ENCODE peak calls at places on chromosome 21, in seven cellular contexts. P is CD4-positive, alpha-beta memory T cell; W is heart left ventricle; Z is transverse colon; M is body of pancreas; R is ovary; J is CD4-positive, CD25-positive, alpha-beta regulatory T cell. Y is an unnamed sample.

GRCh38 chr21:38319781-38320180 is 63.0 kb downstream of the KCNJ15 start:
- DNase-seq in Z (no peak), M (no peak), W (no peak), R (no peak), P (no peak), J (no peak), Y (no peak)

GRCh38 chr21:14594967-14595366 is 48.9 kb upstream of the SAMSN1 start:
- DNase-seq in R (no peak), M (no peak), J (no peak), Z (no peak), P (no peak), W (no peak), Y (no peak)

GRCh38 chr21:34148826-34149558 is 75.6 kb downstream of the MRPS6 start:
- DNase-seq in M (no peak), R (no peak), W (no peak), J (no peak), Z (no peak), P (no peak), Y (no peak)

GRCh38 chr21:38766987-38767722 is 38.6 kb upstream of the ETS2 start:
- DNase-seq in R (no peak), J (peak; percentile 6), P (peak; percentile 78), W (no peak), M (peak; percentile 32), Z (peak; percentile 42), Y (no peak)

GRCh38 chr21:28521932-28522826 is 470.5 kb downstream of the LTN1 start:
- DNase-seq in P (no peak), W (no peak), Z (no peak), M (no peak), J (no peak), R (no peak), Y (peak; percentile 27)

GRCh38 chr21:18545908-18546307 is 142.3 kb upstream of the TMPRSS15 start:
- DNase-seq in W (no peak), P (no peak), Z (no peak), R (no peak), J (no peak), M (no peak), Y (no peak)

GRCh38 chr21:39444406-39445145 is 1.0 kb downstream of the LCA5L start:
- DNase-seq in M (no peak), W (no peak), R (no peak), P (no peak), J (no peak), Z (no peak), Y (no peak)

GRCh38 chr21:31482460-31482859 is 138.4 kb upstream of the TIAM1 start:
- DNase-seq in P (no peak), J (no peak), W (no peak), Z (no peak), R (no peak), M (no peak), Y (no peak)

GRCh38 chr21:45993210-45994085 is 11.9 kb downstream of the COL6A1 start:
- DNase-seq in M (peak; percentile 8), J (peak; percentile 0), P (no peak), W (peak; percentile 42), R (peak; percentile 31), Z (peak; percentile 10), Y (peak; percentile 77)

GRCh38 chr21:28632718-28633408 is 359.8 kb downstream of the LTN1 start:
- DNase-seq in R (no peak), W (no peak), J (no peak), Z (no peak), P (no peak), M (no peak), Y (no peak)

GRCh38 chr21:45854702-45855247 is 126.8 kb upstream of the COL6A1 start:
- DNase-seq in W (no peak), M (no peak), R (no peak), Z (no peak), J (no peak), P (no peak), Y (no peak)

GRCh38 chr21:17351766-17352165 is 161.1 kb upstream of the CXADR start:
- DNase-seq in Z (no peak), W (no peak), P (no peak), M (no peak), R (no peak), J (no peak), Y (no peak)

GRCh38 chr21:26072891-26073615 is 97.5 kb downstream of the APP start:
- DNase-seq in P (no peak), M (no peak), W (no peak), R (no peak), Z (no peak), J (no peak), Y (no peak)

GRCh38 chr21:20486303-20486702 is 511.9 kb upstream of the NCAM2 start:
- DNase-seq in R (no peak), M (no peak), W (no peak), P (no peak), J (no peak), Z (no peak), Y (no peak)
- H3K27ac ChIP-seq in R (no peak overlapping the region), M (no peak overlapping the region), W (no peak overlapping the region), P (no peak overlapping the region), J (no peak overlapping the region), Z (no peak overlapping the region), Y (no peak overlapping the region)

GRCh38 chr21:42781981-42782722 is 97.2 kb downstream of the WDR4 start:
- DNase-seq in R (peak; percentile 73), W (no peak), P (no peak), M (no peak), Z (no peak), J (no peak), Y (no peak)

GRCh38 chr21:42779431-42779861 is 99.9 kb downstream of the WDR4 start:
- DNase-seq in R (no peak), P (no peak), M (no peak), Z (no peak), W (no peak), J (no peak), Y (no peak)

GRCh38 chr21:42782723-42783247 is 96.6 kb downstream of the WDR4 start:
- DNase-seq in J (no peak), M (no peak), Z (no peak), P (no peak), W (no peak), R (no peak), Y (no peak)

GRCh38 chr21:42784276-42784675 is 95.1 kb downstream of the WDR4 start:
- DNase-seq in W (no peak), P (no peak), R (no peak), M (no peak), J (no peak), Z (no peak), Y (peak; percentile 77)

DNA sequence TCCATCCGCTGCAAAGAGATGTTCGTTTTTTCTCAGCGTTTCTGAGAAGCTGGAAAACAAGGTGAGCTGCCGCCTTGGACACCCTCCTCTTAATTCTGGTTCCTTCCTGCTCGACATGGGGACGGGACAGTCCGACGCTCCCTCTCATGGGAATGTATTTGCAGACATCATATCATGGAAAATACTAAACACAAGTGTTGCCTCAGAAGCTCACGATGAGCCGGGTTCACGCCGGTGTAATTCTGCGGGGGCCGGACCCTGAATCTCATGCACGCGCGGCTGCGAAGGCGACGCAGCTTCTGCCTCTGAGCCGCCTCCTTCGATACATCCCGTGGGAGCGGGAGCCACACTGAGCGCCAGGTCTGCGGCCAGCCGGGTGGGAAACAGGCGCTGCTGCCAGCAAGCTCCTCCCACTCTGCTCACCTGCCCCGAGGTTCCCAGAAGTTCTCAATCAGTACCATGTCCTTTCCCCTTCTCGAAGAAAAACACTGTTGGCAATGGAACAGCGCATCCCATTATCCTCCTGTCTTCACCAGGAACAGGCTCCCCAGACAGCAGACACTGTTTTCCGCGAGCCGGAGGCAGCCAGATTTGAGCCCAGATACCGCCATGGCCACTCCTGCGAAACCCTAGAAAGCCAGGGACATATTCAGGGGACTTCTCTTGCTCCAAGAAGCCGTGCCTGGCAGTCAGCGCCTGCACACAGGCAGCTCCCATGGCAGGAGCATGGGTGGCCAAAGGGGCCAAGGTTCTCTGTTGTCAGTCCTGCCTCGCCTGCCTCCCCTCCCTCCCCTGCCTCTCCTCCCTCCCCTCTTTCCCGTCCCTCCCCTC is 98.0 kb downstream of the WDR4 start:
- DNase-seq in P (no peak), W (no peak), R (peak; percentile 51), M (peak; percentile 27), J (no peak), Z (peak; percentile 36), Y (no peak)
- H3K27ac ChIP-seq in P (no peak overlapping the region), W (no peak overlapping the region), R (peak overlapping the region; percentile 36), M (no peak overlapping the region), J (no peak overlapping the region), Z (peak overlapping the region; percentile 12), Y (no peak overlapping the region)

DNA sequence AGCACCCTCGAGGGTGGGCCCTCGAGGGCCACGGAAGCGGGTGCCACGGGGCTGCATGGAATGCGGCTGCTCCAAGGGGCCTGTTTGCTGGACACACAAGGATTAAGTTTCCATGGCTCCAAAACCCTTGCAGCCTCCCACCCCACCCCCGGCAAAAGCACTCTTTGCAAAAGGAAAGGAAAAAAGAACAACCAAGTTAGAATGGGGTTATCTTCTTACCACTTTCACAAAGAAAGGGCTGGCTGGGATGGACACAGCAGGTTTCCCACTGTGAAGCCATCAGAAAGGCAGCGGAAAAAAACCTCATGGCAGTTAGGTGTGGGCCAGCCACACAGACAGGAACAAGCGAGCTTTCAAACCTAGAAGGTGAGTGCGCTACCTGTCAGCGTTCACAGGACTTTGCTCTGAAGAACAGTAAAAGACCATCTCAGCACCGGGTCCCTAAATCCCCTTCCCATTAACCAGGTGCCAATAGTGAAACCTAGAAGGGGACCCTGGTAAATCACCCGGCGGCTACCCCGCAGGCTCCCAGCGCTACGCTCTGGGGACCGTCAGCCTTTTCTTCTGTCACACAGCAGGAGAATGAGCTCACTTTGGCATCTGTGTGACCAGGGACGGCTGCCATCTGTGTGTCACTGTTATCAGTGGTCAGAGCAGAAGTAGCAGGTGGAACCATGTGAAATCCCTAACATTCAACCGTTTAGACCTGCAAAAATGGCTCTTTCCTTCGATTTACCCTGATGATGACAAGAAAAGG is 93.0 kb downstream of the SIM2 start:
- DNase-seq in M (no peak), Z (no peak), R (no peak), W (peak; percentile 48), P (no peak), J (no peak), Y (no peak)
- H3K27ac ChIP-seq in M (no peak overlapping the region), Z (no peak overlapping the region), R (no peak overlapping the region), W (no peak overlapping the region), P (no peak overlapping the region), J (no peak overlapping the region), Y (no peak overlapping the region)

DNA sequence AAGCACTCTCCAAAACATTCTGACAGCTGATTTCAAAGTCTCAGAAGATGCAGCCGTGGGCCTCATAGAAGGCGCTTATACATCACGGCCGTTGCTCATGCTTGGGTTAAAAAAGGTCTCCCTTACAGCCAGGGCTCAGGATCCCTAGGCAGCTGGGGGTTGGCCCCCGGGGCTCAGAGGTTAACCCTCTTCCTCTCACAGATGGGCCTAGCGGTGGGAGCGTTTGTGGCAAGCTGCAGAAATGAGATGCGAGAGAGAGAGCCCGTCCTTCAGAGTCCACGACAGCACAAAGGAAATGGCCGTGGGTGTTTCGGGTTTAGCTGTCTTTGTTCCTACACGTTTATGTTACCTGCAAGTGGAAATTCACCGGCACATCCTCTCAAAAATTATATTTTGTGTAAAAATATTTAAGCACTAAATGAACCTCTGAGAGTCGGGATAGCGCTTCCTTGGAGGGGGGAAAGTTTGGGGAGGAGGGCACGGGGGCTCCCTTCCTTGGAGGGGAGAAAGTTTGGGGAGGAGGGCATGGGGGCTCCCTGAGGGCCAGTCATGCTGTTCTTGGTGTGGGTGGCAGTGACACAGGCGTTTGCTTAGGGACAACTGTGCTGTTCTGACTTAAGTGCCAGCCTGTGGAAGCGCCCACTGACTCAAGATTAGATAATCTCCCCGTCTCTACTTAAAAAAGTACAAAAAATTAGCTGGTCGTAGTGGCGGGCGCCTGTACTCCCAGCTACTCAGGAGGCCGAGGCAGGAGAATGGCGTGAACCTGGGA is 20.5 kb upstream of the PRDM15 start:
- DNase-seq in P (no peak), J (no peak), W (no peak), Z (no peak), R (no peak), M (no peak), Y (no peak)
- H3K27ac ChIP-seq in P (no peak overlapping the region), J (no peak overlapping the region), W (no peak overlapping the region), Z (no peak overlapping the region), R (no peak overlapping the region), M (peak overlapping the region; percentile 43), Y (no peak overlapping the region)

Y was measured in right cardiac atrium.